ENCODE peak calls at places on chromosomes 2 and 18, in ten cellular contexts. One of them, this sample, is unnamed.

GRCh38 chr2:128436498-128437180 is 118.0 kb upstream of the HS6ST1 start:
- DNase-seq in sciatic nerve: peak; percentile 37
- DNase-seq in NCI-H1436: no peak
- DNase-seq in activated T-helper 1 cell treated with anti-CD3 and anti-CD28 coated beads, Interleukin-12 subunit alpha, Interleukin-12 subunit beta, Interleukin-2, Interleukin-4 antibody, amounts not matched to agents 30 ng/mL and 10 ng/mL and 1 ng/mL, durations not matched to agents 14 hours and 24 hours and 36 hours: no peak
- DNase-seq in stimulated activated CD8-positive, alpha-beta memory T cell treated with anti-CD3 and anti-CD28 coated beads, Interleukin-7, amount 100 ng/mL, for 24 hours: no peak
- DNase-seq in kidney glomerular epithelial cell: no peak
- DNase-seq in activated T-cell treated with anti-CD3 and anti-CD28 coated beads, Interleukin-2, amount 50 U/mL, for 72 hours: no peak
- DNase-seq in AG09319: no peak
- DNase-seq in HS-5: no peak
- DNase-seq in anterior cingulate cortex: no peak
- DNase-seq in this sample: peak; percentile 5

GRCh38 chr2:74740395-74741075 is 86.5 kb downstream of the SEMA4F start:
- DNase-seq in sciatic nerve: no peak
- DNase-seq in NCI-H1436: peak; percentile 33
- DNase-seq in activated T-helper 1 cell treated with anti-CD3 and anti-CD28 coated beads, Interleukin-12 subunit alpha, Interleukin-12 subunit beta, Interleukin-2, Interleukin-4 antibody, amounts not matched to agents 30 ng/mL and 10 ng/mL and 1 ng/mL, durations not matched to agents 14 hours and 24 hours and 36 hours: no peak
- DNase-seq in stimulated activated CD8-positive, alpha-beta memory T cell treated with anti-CD3 and anti-CD28 coated beads, Interleukin-7, amount 100 ng/mL, for 24 hours: no peak
- DNase-seq in kidney glomerular epithelial cell: peak; percentile 92
- DNase-seq in activated T-cell treated with anti-CD3 and anti-CD28 coated beads, Interleukin-2, amount 50 U/mL, for 72 hours: no peak
- DNase-seq in AG09319: peak; percentile 85
- DNase-seq in HS-5: peak; percentile 99
- DNase-seq in anterior cingulate cortex: no peak
- DNase-seq in this sample: peak; percentile 56

GRCh38 chr2:152618188-152618564 is 99.1 kb downstream of the PRPF40A start:
- DNase-seq in sciatic nerve: no peak
- DNase-seq in NCI-H1436: no peak
- DNase-seq in activated T-helper 1 cell treated with anti-CD3 and anti-CD28 coated beads, Interleukin-12 subunit alpha, Interleukin-12 subunit beta, Interleukin-2, Interleukin-4 antibody, amounts not matched to agents 30 ng/mL and 10 ng/mL and 1 ng/mL, durations not matched to agents 14 hours and 24 hours and 36 hours: no peak
- DNase-seq in stimulated activated CD8-positive, alpha-beta memory T cell treated with anti-CD3 and anti-CD28 coated beads, Interleukin-7, amount 100 ng/mL, for 24 hours: no peak
- DNase-seq in kidney glomerular epithelial cell: no peak
- DNase-seq in activated T-cell treated with anti-CD3 and anti-CD28 coated beads, Interleukin-2, amount 50 U/mL, for 72 hours: no peak
- DNase-seq in AG09319: no peak
- DNase-seq in HS-5: no peak
- DNase-seq in anterior cingulate cortex: no peak
- DNase-seq in this sample: no peak

GRCh38 chr2:174768557-174768956 is 4.3 kb upstream of the CHRNA1 start:
- DNase-seq in sciatic nerve: no peak
- DNase-seq in NCI-H1436: no peak
- DNase-seq in activated T-helper 1 cell treated with anti-CD3 and anti-CD28 coated beads, Interleukin-12 subunit alpha, Interleukin-12 subunit beta, Interleukin-2, Interleukin-4 antibody, amounts not matched to agents 30 ng/mL and 10 ng/mL and 1 ng/mL, durations not matched to agents 14 hours and 24 hours and 36 hours: no peak
- DNase-seq in stimulated activated CD8-positive, alpha-beta memory T cell treated with anti-CD3 and anti-CD28 coated beads, Interleukin-7, amount 100 ng/mL, for 24 hours: no peak
- DNase-seq in kidney glomerular epithelial cell: no peak
- DNase-seq in activated T-cell treated with anti-CD3 and anti-CD28 coated beads, Interleukin-2, amount 50 U/mL, for 72 hours: no peak
- DNase-seq in AG09319: no peak
- DNase-seq in HS-5: no peak
- DNase-seq in anterior cingulate cortex: no peak
- DNase-seq in this sample: no peak

GRCh38 chr18:34330308-34330707 is 105.6 kb upstream of the NOL4 start:
- DNase-seq in sciatic nerve: no peak
- DNase-seq in NCI-H1436: peak; percentile 60
- DNase-seq in activated T-helper 1 cell treated with anti-CD3 and anti-CD28 coated beads, Interleukin-12 subunit alpha, Interleukin-12 subunit beta, Interleukin-2, Interleukin-4 antibody, amounts not matched to agents 30 ng/mL and 10 ng/mL and 1 ng/mL, durations not matched to agents 14 hours and 24 hours and 36 hours: no peak
- DNase-seq in stimulated activated CD8-positive, alpha-beta memory T cell treated with anti-CD3 and anti-CD28 coated beads, Interleukin-7, amount 100 ng/mL, for 24 hours: no peak
- DNase-seq in kidney glomerular epithelial cell: no peak
- DNase-seq in activated T-cell treated with anti-CD3 and anti-CD28 coated beads, Interleukin-2, amount 50 U/mL, for 72 hours: no peak
- DNase-seq in AG09319: no peak
- DNase-seq in HS-5: no peak
- DNase-seq in anterior cingulate cortex: no peak
- DNase-seq in this sample: no peak

GRCh38 chr2:142716463-142717242 is 160.8 kb upstream of the KYNU start:
- DNase-seq in sciatic nerve: no peak
- DNase-seq in NCI-H1436: no peak
- DNase-seq in activated T-helper 1 cell treated with anti-CD3 and anti-CD28 coated beads, Interleukin-12 subunit alpha, Interleukin-12 subunit beta, Interleukin-2, Interleukin-4 antibody, amounts not matched to agents 30 ng/mL and 10 ng/mL and 1 ng/mL, durations not matched to agents 14 hours and 24 hours and 36 hours: no peak
- DNase-seq in stimulated activated CD8-positive, alpha-beta memory T cell treated with anti-CD3 and anti-CD28 coated beads, Interleukin-7, amount 100 ng/mL, for 24 hours: no peak
- DNase-seq in kidney glomerular epithelial cell: peak; percentile 1
- DNase-seq in activated T-cell treated with anti-CD3 and anti-CD28 coated beads, Interleukin-2, amount 50 U/mL, for 72 hours: no peak
- DNase-seq in AG09319: no peak
- DNase-seq in HS-5: no peak
- DNase-seq in anterior cingulate cortex: no peak
- DNase-seq in this sample: peak; percentile 22

GRCh38 chr2:216516730-216517350 is 18.2 kb downstream of the RPL37A start:
- DNase-seq in sciatic nerve: no peak
- DNase-seq in NCI-H1436: peak; percentile 68
- DNase-seq in activated T-helper 1 cell treated with anti-CD3 and anti-CD28 coated beads, Interleukin-12 subunit alpha, Interleukin-12 subunit beta, Interleukin-2, Interleukin-4 antibody, amounts not matched to agents 30 ng/mL and 10 ng/mL and 1 ng/mL, durations not matched to agents 14 hours and 24 hours and 36 hours: no peak
- DNase-seq in stimulated activated CD8-positive, alpha-beta memory T cell treated with anti-CD3 and anti-CD28 coated beads, Interleukin-7, amount 100 ng/mL, for 24 hours: no peak
- DNase-seq in kidney glomerular epithelial cell: peak; percentile 71
- DNase-seq in activated T-cell treated with anti-CD3 and anti-CD28 coated beads, Interleukin-2, amount 50 U/mL, for 72 hours: no peak
- DNase-seq in AG09319: no peak
- DNase-seq in HS-5: no peak
- DNase-seq in anterior cingulate cortex: no peak
- DNase-seq in this sample: no peak

GRCh38 chr2:29336334-29336733 is 221.1 kb downstream of the CLIP4 start:
- DNase-seq in sciatic nerve: no peak
- DNase-seq in NCI-H1436: no peak
- DNase-seq in activated T-helper 1 cell treated with anti-CD3 and anti-CD28 coated beads, Interleukin-12 subunit alpha, Interleukin-12 subunit beta, Interleukin-2, Interleukin-4 antibody, amounts not matched to agents 30 ng/mL and 10 ng/mL and 1 ng/mL, durations not matched to agents 14 hours and 24 hours and 36 hours: no peak
- DNase-seq in stimulated activated CD8-positive, alpha-beta memory T cell treated with anti-CD3 and anti-CD28 coated beads, Interleukin-7, amount 100 ng/mL, for 24 hours: no peak
- DNase-seq in kidney glomerular epithelial cell: no peak
- DNase-seq in activated T-cell treated with anti-CD3 and anti-CD28 coated beads, Interleukin-2, amount 50 U/mL, for 72 hours: no peak
- DNase-seq in AG09319: no peak
- DNase-seq in HS-5: no peak
- DNase-seq in anterior cingulate cortex: no peak
- DNase-seq in this sample: no peak

GRCh38 chr2:97965146-97965545 is 30.6 kb downstream of the TMEM131 start:
- DNase-seq in sciatic nerve: no peak
- DNase-seq in NCI-H1436: no peak
- DNase-seq in activated T-helper 1 cell treated with anti-CD3 and anti-CD28 coated beads, Interleukin-12 subunit alpha, Interleukin-12 subunit beta, Interleukin-2, Interleukin-4 antibody, amounts not matched to agents 30 ng/mL and 10 ng/mL and 1 ng/mL, durations not matched to agents 14 hours and 24 hours and 36 hours: no peak
- DNase-seq in stimulated activated CD8-positive, alpha-beta memory T cell treated with anti-CD3 and anti-CD28 coated beads, Interleukin-7, amount 100 ng/mL, for 24 hours: no peak
- DNase-seq in kidney glomerular epithelial cell: no peak
- DNase-seq in activated T-cell treated with anti-CD3 and anti-CD28 coated beads, Interleukin-2, amount 50 U/mL, for 72 hours: no peak
- DNase-seq in AG09319: no peak
- DNase-seq in HS-5: no peak
- DNase-seq in anterior cingulate cortex: no peak
- DNase-seq in this sample: no peak

GRCh38 chr2:210287301-210287700 is 27.7 kb downstream of the MYL1 start:
- DNase-seq in sciatic nerve: no peak
- DNase-seq in NCI-H1436: no peak
- DNase-seq in activated T-helper 1 cell treated with anti-CD3 and anti-CD28 coated beads, Interleukin-12 subunit alpha, Interleukin-12 subunit beta, Interleukin-2, Interleukin-4 antibody, amounts not matched to agents 30 ng/mL and 10 ng/mL and 1 ng/mL, durations not matched to agents 14 hours and 24 hours and 36 hours: no peak
- DNase-seq in stimulated activated CD8-positive, alpha-beta memory T cell treated with anti-CD3 and anti-CD28 coated beads, Interleukin-7, amount 100 ng/mL, for 24 hours: no peak
- DNase-seq in kidney glomerular epithelial cell: no peak
- DNase-seq in activated T-cell treated with anti-CD3 and anti-CD28 coated beads, Interleukin-2, amount 50 U/mL, for 72 hours: no peak
- DNase-seq in AG09319: no peak
- DNase-seq in HS-5: no peak
- DNase-seq in anterior cingulate cortex: no peak
- DNase-seq in this sample: no peak

GRCh38 chr2:17171446-17172049 is 346.7 kb downstream of the RAD51AP2 start:
- DNase-seq in sciatic nerve: no peak
- DNase-seq in NCI-H1436: peak; percentile 17
- DNase-seq in activated T-helper 1 cell treated with anti-CD3 and anti-CD28 coated beads, Interleukin-12 subunit alpha, Interleukin-12 subunit beta, Interleukin-2, Interleukin-4 antibody, amounts not matched to agents 30 ng/mL and 10 ng/mL and 1 ng/mL, durations not matched to agents 14 hours and 24 hours and 36 hours: no peak
- DNase-seq in stimulated activated CD8-positive, alpha-beta memory T cell treated with anti-CD3 and anti-CD28 coated beads, Interleukin-7, amount 100 ng/mL, for 24 hours: no peak
- DNase-seq in kidney glomerular epithelial cell: peak; percentile 48
- DNase-seq in activated T-cell treated with anti-CD3 and anti-CD28 coated beads, Interleukin-2, amount 50 U/mL, for 72 hours: no peak
- DNase-seq in AG09319: no peak
- DNase-seq in HS-5: no peak
- DNase-seq in anterior cingulate cortex: peak; percentile 5
- DNase-seq in this sample: no peak

GRCh38 chr2:231458368-231458767 is 5.9 kb downstream of the NCL start:
- DNase-seq in sciatic nerve: no peak
- DNase-seq in NCI-H1436: no peak
- DNase-seq in activated T-helper 1 cell treated with anti-CD3 and anti-CD28 coated beads, Interleukin-12 subunit alpha, Interleukin-12 subunit beta, Interleukin-2, Interleukin-4 antibody, amounts not matched to agents 30 ng/mL and 10 ng/mL and 1 ng/mL, durations not matched to agents 14 hours and 24 hours and 36 hours: no peak
- DNase-seq in stimulated activated CD8-positive, alpha-beta memory T cell treated with anti-CD3 and anti-CD28 coated beads, Interleukin-7, amount 100 ng/mL, for 24 hours: no peak
- DNase-seq in kidney glomerular epithelial cell: no peak
- DNase-seq in activated T-cell treated with anti-CD3 and anti-CD28 coated beads, Interleukin-2, amount 50 U/mL, for 72 hours: no peak
- DNase-seq in AG09319: no peak
- DNase-seq in HS-5: no peak
- DNase-seq in anterior cingulate cortex: no peak
- DNase-seq in this sample: no peak

GRCh38 chr2:79670198-79670597 is 157.3 kb downstream of the CTNNA2 start:
- DNase-seq in sciatic nerve: no peak
- DNase-seq in NCI-H1436: no peak
- DNase-seq in activated T-helper 1 cell treated with anti-CD3 and anti-CD28 coated beads, Interleukin-12 subunit alpha, Interleukin-12 subunit beta, Interleukin-2, Interleukin-4 antibody, amounts not matched to agents 30 ng/mL and 10 ng/mL and 1 ng/mL, durations not matched to agents 14 hours and 24 hours and 36 hours: no peak
- DNase-seq in stimulated activated CD8-positive, alpha-beta memory T cell treated with anti-CD3 and anti-CD28 coated beads, Interleukin-7, amount 100 ng/mL, for 24 hours: no peak
- DNase-seq in kidney glomerular epithelial cell: no peak
- DNase-seq in activated T-cell treated with anti-CD3 and anti-CD28 coated beads, Interleukin-2, amount 50 U/mL, for 72 hours: no peak
- DNase-seq in AG09319: no peak
- DNase-seq in HS-5: no peak
- DNase-seq in anterior cingulate cortex: no peak
- DNase-seq in this sample: no peak

GRCh38 chr2:155250800-155251199 is 552.3 kb downstream of the KCNJ3 start:
- DNase-seq in sciatic nerve: no peak
- DNase-seq in NCI-H1436: no peak
- DNase-seq in activated T-helper 1 cell treated with anti-CD3 and anti-CD28 coated beads, Interleukin-12 subunit alpha, Interleukin-12 subunit beta, Interleukin-2, Interleukin-4 antibody, amounts not matched to agents 30 ng/mL and 10 ng/mL and 1 ng/mL, durations not matched to agents 14 hours and 24 hours and 36 hours: no peak
- DNase-seq in stimulated activated CD8-positive, alpha-beta memory T cell treated with anti-CD3 and anti-CD28 coated beads, Interleukin-7, amount 100 ng/mL, for 24 hours: no peak
- DNase-seq in kidney glomerular epithelial cell: peak; percentile 20
- DNase-seq in activated T-cell treated with anti-CD3 and anti-CD28 coated beads, Interleukin-2, amount 50 U/mL, for 72 hours: no peak
- DNase-seq in AG09319: no peak
- DNase-seq in HS-5: no peak
- DNase-seq in anterior cingulate cortex: no peak
- DNase-seq in this sample: no peak

GRCh38 chr2:18791172-18791797 is 201.9 kb upstream of the NT5C1B start:
- DNase-seq in sciatic nerve: peak; percentile 57
- DNase-seq in NCI-H1436: no peak
- DNase-seq in activated T-helper 1 cell treated with anti-CD3 and anti-CD28 coated beads, Interleukin-12 subunit alpha, Interleukin-12 subunit beta, Interleukin-2, Interleukin-4 antibody, amounts not matched to agents 30 ng/mL and 10 ng/mL and 1 ng/mL, durations not matched to agents 14 hours and 24 hours and 36 hours: no peak
- DNase-seq in stimulated activated CD8-positive, alpha-beta memory T cell treated with anti-CD3 and anti-CD28 coated beads, Interleukin-7, amount 100 ng/mL, for 24 hours: no peak
- DNase-seq in kidney glomerular epithelial cell: peak; percentile 6
- DNase-seq in activated T-cell treated with anti-CD3 and anti-CD28 coated beads, Interleukin-2, amount 50 U/mL, for 72 hours: no peak
- DNase-seq in AG09319: no peak
- DNase-seq in HS-5: no peak
- DNase-seq in anterior cingulate cortex: no peak
- DNase-seq in this sample: no peak

GRCh38 chr2:863732-864450 is 86.8 kb upstream of the SNTG2 start:
- DNase-seq in sciatic nerve: no peak
- DNase-seq in NCI-H1436: no peak
- DNase-seq in activated T-helper 1 cell treated with anti-CD3 and anti-CD28 coated beads, Interleukin-12 subunit alpha, Interleukin-12 subunit beta, Interleukin-2, Interleukin-4 antibody, amounts not matched to agents 30 ng/mL and 10 ng/mL and 1 ng/mL, durations not matched to agents 14 hours and 24 hours and 36 hours: no peak
- DNase-seq in stimulated activated CD8-positive, alpha-beta memory T cell treated with anti-CD3 and anti-CD28 coated beads, Interleukin-7, amount 100 ng/mL, for 24 hours: no peak
- DNase-seq in kidney glomerular epithelial cell: no peak
- DNase-seq in activated T-cell treated with anti-CD3 and anti-CD28 coated beads, Interleukin-2, amount 50 U/mL, for 72 hours: no peak
- DNase-seq in AG09319: no peak
- DNase-seq in HS-5: no peak
- DNase-seq in anterior cingulate cortex: no peak
- DNase-seq in this sample: no peak

GRCh38 chr18:48488388-48488850 is 50.4 kb upstream of the CTIF start:
- DNase-seq in sciatic nerve: peak; percentile 73
- DNase-seq in NCI-H1436: no peak
- DNase-seq in activated T-helper 1 cell treated with anti-CD3 and anti-CD28 coated beads, Interleukin-12 subunit alpha, Interleukin-12 subunit beta, Interleukin-2, Interleukin-4 antibody, amounts not matched to agents 30 ng/mL and 10 ng/mL and 1 ng/mL, durations not matched to agents 14 hours and 24 hours and 36 hours: no peak
- DNase-seq in stimulated activated CD8-positive, alpha-beta memory T cell treated with anti-CD3 and anti-CD28 coated beads, Interleukin-7, amount 100 ng/mL, for 24 hours: no peak
- DNase-seq in kidney glomerular epithelial cell: peak; percentile 95
- DNase-seq in activated T-cell treated with anti-CD3 and anti-CD28 coated beads, Interleukin-2, amount 50 U/mL, for 72 hours: no peak
- DNase-seq in AG09319: peak; percentile 54
- DNase-seq in HS-5: peak; percentile 80
- DNase-seq in anterior cingulate cortex: no peak
- DNase-seq in this sample: peak; percentile 84

GRCh38 chr2:99692785-99693184 is 203.0 kb upstream of the REV1 start:
- DNase-seq in sciatic nerve: no peak
- DNase-seq in NCI-H1436: no peak
- DNase-seq in activated T-helper 1 cell treated with anti-CD3 and anti-CD28 coated beads, Interleukin-12 subunit alpha, Interleukin-12 subunit beta, Interleukin-2, Interleukin-4 antibody, amounts not matched to agents 30 ng/mL and 10 ng/mL and 1 ng/mL, durations not matched to agents 14 hours and 24 hours and 36 hours: no peak
- DNase-seq in stimulated activated CD8-positive, alpha-beta memory T cell treated with anti-CD3 and anti-CD28 coated beads, Interleukin-7, amount 100 ng/mL, for 24 hours: no peak
- DNase-seq in kidney glomerular epithelial cell: no peak
- DNase-seq in activated T-cell treated with anti-CD3 and anti-CD28 coated beads, Interleukin-2, amount 50 U/mL, for 72 hours: no peak
- DNase-seq in AG09319: no peak
- DNase-seq in HS-5: no peak
- DNase-seq in anterior cingulate cortex: no peak
- DNase-seq in this sample: no peak

GRCh38 chr2:237541242-237541641 is 25.1 kb upstream of the PRLH start:
- DNase-seq in sciatic nerve: no peak
- DNase-seq in NCI-H1436: no peak
- DNase-seq in activated T-helper 1 cell treated with anti-CD3 and anti-CD28 coated beads, Interleukin-12 subunit alpha, Interleukin-12 subunit beta, Interleukin-2, Interleukin-4 antibody, amounts not matched to agents 30 ng/mL and 10 ng/mL and 1 ng/mL, durations not matched to agents 14 hours and 24 hours and 36 hours: no peak
- DNase-seq in stimulated activated CD8-positive, alpha-beta memory T cell treated with anti-CD3 and anti-CD28 coated beads, Interleukin-7, amount 100 ng/mL, for 24 hours: no peak
- DNase-seq in kidney glomerular epithelial cell: no peak
- DNase-seq in activated T-cell treated with anti-CD3 and anti-CD28 coated beads, Interleukin-2, amount 50 U/mL, for 72 hours: no peak
- DNase-seq in AG09319: no peak
- DNase-seq in HS-5: no peak
- DNase-seq in anterior cingulate cortex: no peak
- DNase-seq in this sample: no peak

GRCh38 chr2:202378001-202378400 is 1.9 kb downstream of the BMPR2 start:
- DNase-seq in sciatic nerve: no peak
- DNase-seq in NCI-H1436: no peak
- DNase-seq in activated T-helper 1 cell treated with anti-CD3 and anti-CD28 coated beads, Interleukin-12 subunit alpha, Interleukin-12 subunit beta, Interleukin-2, Interleukin-4 antibody, amounts not matched to agents 30 ng/mL and 10 ng/mL and 1 ng/mL, durations not matched to agents 14 hours and 24 hours and 36 hours: no peak
- DNase-seq in stimulated activated CD8-positive, alpha-beta memory T cell treated with anti-CD3 and anti-CD28 coated beads, Interleukin-7, amount 100 ng/mL, for 24 hours: no peak
- DNase-seq in kidney glomerular epithelial cell: no peak
- DNase-seq in activated T-cell treated with anti-CD3 and anti-CD28 coated beads, Interleukin-2, amount 50 U/mL, for 72 hours: no peak
- DNase-seq in AG09319: no peak
- DNase-seq in HS-5: peak; percentile 28
- DNase-seq in anterior cingulate cortex: no peak
- DNase-seq in this sample: no peak

GRCh38 chr2:207119048-207119447 is 46.7 kb downstream of the KLF7 start:
- DNase-seq in sciatic nerve: no peak
- DNase-seq in NCI-H1436: no peak
- DNase-seq in activated T-helper 1 cell treated with anti-CD3 and anti-CD28 coated beads, Interleukin-12 subunit alpha, Interleukin-12 subunit beta, Interleukin-2, Interleukin-4 antibody, amounts not matched to agents 30 ng/mL and 10 ng/mL and 1 ng/mL, durations not matched to agents 14 hours and 24 hours and 36 hours: no peak
- DNase-seq in stimulated activated CD8-positive, alpha-beta memory T cell treated with anti-CD3 and anti-CD28 coated beads, Interleukin-7, amount 100 ng/mL, for 24 hours: no peak
- DNase-seq in kidney glomerular epithelial cell: no peak
- DNase-seq in activated T-cell treated with anti-CD3 and anti-CD28 coated beads, Interleukin-2, amount 50 U/mL, for 72 hours: no peak
- DNase-seq in AG09319: no peak
- DNase-seq in HS-5: no peak
- DNase-seq in anterior cingulate cortex: no peak
- DNase-seq in this sample: no peak